ENCODE peak calls at places on chromosomes 2 and 18, in seven cellular contexts. M is K562, K is SK-N-SH, R is H1, I is HepG2, O is GM12891, F is GM12878. A is an unnamed sample.

GRCh38 chr2:33275689-33276444 is 200.6 kb upstream of the RASGRP3 start:
- DNase-seq in M (peak), K (peak), R (no peak), I (peak), O (no peak), F (no peak), A (no peak)

GRCh38 chr2:47271054-47272000 is 116.2 kb upstream of the STPG4 start:
- DNase-seq in M (no peak), K (no peak), R (no peak), I (no peak), O (no peak), F (no peak), A (no peak)

GRCh38 chr2:11239147-11239546 is 83.9 kb downstream of the SLC66A3 start:
- DNase-seq in M (no peak), K (no peak), R (no peak), I (no peak), O (no peak), F (no peak), A (no peak)

GRCh38 chr2:177026956-177027355 is 185.6 kb upstream of the HNRNPA3 start:
- DNase-seq in M (no peak), K (no peak), R (no peak), I (no peak), O (no peak), F (no peak), A (no peak)

GRCh38 chr18:42513416-42513815 is 558.4 kb downstream of the PIK3C3 start:
- DNase-seq in M (no peak), K (no peak), R (no peak), I (no peak), O (no peak), F (no peak), A (no peak)

GRCh38 chr2:128623776-128624424 is 305.2 kb upstream of the HS6ST1 start:
- DNase-seq in M (no peak), K (no peak), R (no peak), I (no peak), O (peak), F (peak), A (peak)

GRCh38 chr2:164839914-164840457 is 1.6 kb downstream of the COBLL1 start:
- DNase-seq in M (no peak), K (no peak), R (no peak), I (peak), O (no peak), F (no peak), A (no peak)

GRCh38 chr2:168889635-168890005 is 610 bp downstream of the SPC25 start:
- DNase-seq in M (no peak), K (no peak), R (no peak), I (peak), O (no peak), F (no peak), A (no peak)

GRCh38 chr2:150811259-150811912 is 323.9 kb upstream of the RND3 start:
- DNase-seq in M (no peak), K (no peak), R (no peak), I (no peak), O (no peak), F (no peak), A (no peak)

GRCh38 chr2:54724560-54725342 is 1.3 kb downstream of the EML6 start:
- DNase-seq in M (peak), K (peak), R (peak), I (no peak), O (no peak), F (no peak), A (peak)

GRCh38 chr2:176852667-176853066 is 359.9 kb upstream of the HNRNPA3 start:
- DNase-seq in M (no peak), K (no peak), R (peak), I (no peak), O (no peak), F (no peak), A (no peak)

GRCh38 chr2:71665168-71666093 is 212.1 kb downstream of the DYSF start:
- DNase-seq in M (no peak), K (no peak), R (no peak), I (no peak), O (no peak), F (no peak), A (no peak)

GRCh38 chr2:195672674-195673073 is 15.6 kb downstream of the SLC39A10 start:
- DNase-seq in M (peak), K (no peak), R (no peak), I (no peak), O (no peak), F (no peak), A (no peak)

GRCh38 chr2:17538844-17539554 is 1.5 kb upstream of the VSNL1 start:
- DNase-seq in M (peak), K (peak), R (peak), I (peak), O (peak), F (no peak), A (no peak)

GRCh38 chr2:224284134-224284946 is 117.6 kb downstream of the FAM124B start:
- DNase-seq in M (peak), K (peak), R (no peak), I (peak), O (no peak), F (no peak), A (no peak)

GRCh38 chr2:215577356-215577755 is 141.5 kb upstream of the FN1 start:
- DNase-seq in M (no peak), K (no peak), R (no peak), I (no peak), O (no peak), F (no peak), A (no peak)

DNA sequence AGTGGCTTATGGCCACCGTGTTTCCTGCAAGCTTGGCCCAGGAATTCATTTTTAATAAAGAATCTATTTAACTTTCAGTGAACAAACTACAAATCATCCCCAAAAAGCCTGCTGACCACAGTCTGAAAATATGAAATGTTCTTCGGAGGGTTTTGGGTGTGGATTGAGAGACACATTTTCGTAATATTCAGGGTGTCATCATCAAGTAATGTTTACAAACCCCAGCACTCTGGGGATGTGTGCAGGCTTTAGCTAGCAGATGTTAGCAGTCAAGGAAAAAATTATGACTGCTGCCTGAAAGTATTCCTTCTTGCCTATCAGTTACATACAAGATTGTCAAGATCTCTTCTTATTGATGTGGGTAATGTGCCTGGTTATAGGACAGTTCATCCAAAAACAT is 143.9 kb upstream of the FN1 start:
- DNase-seq in M (no peak), K (no peak), R (no peak), I (peak), O (no peak), F (no peak), A (no peak)
- TF ChIP-seq POLR2AphosphoS5 in M (no peak), K (peak), R (no peak), I (no peak), O (no peak), F (no peak), A (no peak)

GRCh38 chr2:31978998-31979397 is 31.8 kb downstream of the MEMO1 start:
- DNase-seq in M (no peak), K (no peak), R (no peak), I (no peak), O (no peak), F (no peak), A (no peak)

GRCh38 chr2:31980674-31981356 is 30.0 kb downstream of the MEMO1 start:
- DNase-seq in M (no peak), K (no peak), R (no peak), I (peak), O (peak), F (peak), A (peak)

GRCh38 chr2:31979966-31980365 is 30.8 kb downstream of the MEMO1 start:
- DNase-seq in M (no peak), K (no peak), R (no peak), I (no peak), O (no peak), F (no peak), A (no peak)

GRCh38 chr2:31973665-31974064 is 37.1 kb downstream of the MEMO1 start:
- DNase-seq in M (no peak), K (no peak), R (no peak), I (no peak), O (no peak), F (no peak), A (no peak)

GRCh38 chr2:31978436-31978835 is 32.4 kb downstream of the MEMO1 start:
- DNase-seq in M (no peak), K (no peak), R (no peak), I (no peak), O (no peak), F (no peak), A (no peak)
- TF ChIP-seq TAF1 in M (no peak), K (no peak), R (no peak), I (no peak), O (no peak), F (no peak), A (no peak)

DNA sequence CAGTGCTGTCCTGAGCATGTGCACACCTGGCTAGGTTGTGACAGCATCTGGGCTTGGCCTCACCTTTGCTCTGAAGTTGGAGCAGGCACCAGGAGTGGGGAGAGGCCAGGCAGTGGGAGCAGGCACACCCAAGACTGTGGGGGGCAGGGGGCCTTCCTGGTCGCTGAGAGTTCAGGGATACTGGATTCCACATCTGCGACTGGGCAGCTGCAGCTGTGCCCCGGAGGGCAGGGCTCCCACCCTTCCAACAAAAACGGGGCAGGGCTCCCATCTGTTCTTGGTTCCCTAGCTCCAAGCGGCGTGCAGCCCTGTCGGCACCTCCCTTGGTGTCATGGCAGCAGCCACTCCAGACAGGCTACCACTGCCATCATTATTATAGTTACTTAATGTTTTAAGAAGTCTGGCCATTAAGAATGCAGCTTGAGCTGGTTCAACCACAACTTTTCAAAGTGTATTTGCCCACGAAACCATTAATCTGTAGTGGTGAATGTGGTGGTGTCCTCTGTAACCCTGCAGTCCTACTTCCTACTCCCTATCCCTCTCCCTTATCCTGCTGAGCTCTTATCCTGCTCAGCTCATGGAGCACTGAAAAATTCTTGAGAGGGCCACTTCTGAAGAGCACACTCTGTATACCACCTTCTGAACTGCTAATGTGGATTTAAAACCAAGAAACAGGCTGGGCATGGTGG is 48.0 kb upstream of the RAB1A start:
- DNase-seq in M (no peak), K (no peak), R (peak), I (no peak), O (no peak), F (no peak), A (no peak)
- TF ChIP-seq POLR2AphosphoS5 in M (no peak), K (no peak), R (no peak), I (no peak), O (no peak), F (no peak), A (no peak)

DNA sequence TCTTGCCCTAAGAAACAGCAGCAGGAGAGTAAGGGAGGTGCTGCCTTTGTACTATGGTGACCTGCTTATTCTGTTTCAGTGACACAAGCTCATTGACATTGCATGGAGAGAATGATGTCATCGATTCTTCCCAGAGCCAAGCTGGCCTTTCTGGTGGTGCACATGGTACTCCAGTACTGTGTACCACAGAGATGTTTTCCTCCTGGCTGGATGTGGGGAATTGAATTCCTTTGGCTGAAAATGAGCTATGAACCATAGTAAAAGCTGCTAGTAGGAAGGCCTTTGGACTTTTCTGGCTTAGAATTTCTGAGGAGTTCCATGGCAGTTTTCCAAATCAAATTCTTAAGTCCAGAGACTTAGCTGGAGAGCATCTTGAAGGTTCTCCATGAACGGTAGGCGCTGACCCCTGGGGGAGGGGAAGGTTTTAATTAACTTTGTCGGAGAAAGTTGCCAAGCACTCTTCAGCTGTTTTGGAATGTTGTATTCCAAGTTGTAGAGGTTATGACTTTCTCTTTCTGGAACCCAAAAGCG is 17.1 kb upstream of the B3GNT2 start:
- DNase-seq in M (no peak), K (no peak), R (no peak), I (no peak), O (no peak), F (no peak), A (no peak)
- TF ChIP-seq TAF1 in M (no peak), K (no peak), R (no peak), I (no peak), O (no peak), F (no peak), A (no peak)

GRCh38 chr2:70431948-70432347 is 121.7 kb downstream of the TGFA start:
- DNase-seq in M (no peak), K (no peak), R (no peak), I (peak), O (no peak), F (no peak), A (no peak)
- TF ChIP-seq POLR2AphosphoS5 in M (no peak), K (no peak), R (no peak), I (no peak), O (no peak), F (no peak), A (no peak)

GRCh38 chr2:43006834-43007543 is 214.6 kb upstream of the HAAO start:
- DNase-seq in M (no peak), K (no peak), R (no peak), I (no peak), O (no peak), F (no peak), A (no peak)
- TF ChIP-seq TAF1 in M (no peak), K (no peak), R (no peak), I (no peak), O (no peak), F (no peak), A (no peak)

GRCh38 chr2:62307469-62308389 is 111.8 kb downstream of the B3GNT2 start:
- DNase-seq in M (no peak), K (no peak), R (no peak), I (no peak), O (no peak), F (no peak), A (no peak)
- TF ChIP-seq POLR2AphosphoS5 in M (no peak), K (no peak), R (no peak), I (no peak), O (no peak), F (no peak), A (no peak)

GRCh38 chr2:220079595-220079994 is 452.2 kb downstream of the SLC4A3 start:
- DNase-seq in M (no peak), K (no peak), R (no peak), I (no peak), O (no peak), F (no peak), A (no peak)

GRCh38 chr2:220075835-220076234 is 448.4 kb downstream of the SLC4A3 start:
- DNase-seq in M (no peak), K (no peak), R (no peak), I (no peak), O (no peak), F (no peak), A (no peak)

GRCh38 chr2:220077488-220077887 is 450.1 kb downstream of the SLC4A3 start:
- DNase-seq in M (no peak), K (no peak), R (no peak), I (no peak), O (no peak), F (no peak), A (no peak)

GRCh38 chr2:220076734-220077133 is 449.3 kb downstream of the SLC4A3 start:
- DNase-seq in M (no peak), K (peak), R (no peak), I (no peak), O (no peak), F (no peak), A (no peak)

GRCh38 chr2:220078439-220078838 is 451.0 kb downstream of the SLC4A3 start:
- DNase-seq in M (no peak), K (no peak), R (no peak), I (no peak), O (no peak), F (no peak), A (no peak)
- TF ChIP-seq TAF1 in M (no peak), K (no peak), R (no peak), I (no peak), O (no peak), F (no peak), A (no peak)